ENCODE peak calls at places on chromosomes 5 and 9, in five cellular contexts. W is fibroblast of pulmonary artery, F is AG20443, J is left ventricle myocardium superior, S is HEK293T. U is an unnamed sample.

GRCh38 chr9:129071526-129072131 is 9.3 kb upstream of the DOLPP1 start:
- DNase-seq in W (no peak), F (no peak), J (no peak), S (no peak), U (no peak)

GRCh38 chr5:82728931-82729717 is 348.1 kb downstream of the TMEM167A start:
- DNase-seq in W (no peak), F (no peak), J (no peak), S (no peak), U (no peak)

GRCh38 chr9:4502444-4502843 is 12.2 kb downstream of the SLC1A1 start:
- DNase-seq in W (no peak), F (no peak), J (no peak), S (no peak), U (no peak)

GRCh38 chr5:116771466-116772151 is 197.0 kb upstream of the SEMA6A start:
- DNase-seq in W (peak), F (no peak), J (peak), S (no peak), U (peak)

GRCh38 chr5:21895766-21896165 is 957.4 kb downstream of the CDH12 start:
- DNase-seq in W (no peak), F (no peak), J (no peak), S (no peak), U (no peak)

GRCh38 chr9:131405429-131405828 is 11.5 kb downstream of the PRRC2B start:
- DNase-seq in W (peak), F (peak), J (peak), S (no peak), U (peak)

GRCh38 chr5:159133041-159133741 is 33.5 kb upstream of the EBF1 start:
- DNase-seq in W (peak), F (peak), J (no peak), S (peak), U (peak)

GRCh38 chr5:173789031-173789920 is 98.9 kb upstream of the CPEB4 start:
- DNase-seq in W (peak), F (peak), J (no peak), S (no peak), U (peak)

GRCh38 chr5:759111-759741 is 25.3 kb downstream of the ZDHHC11B start:
- DNase-seq in W (peak), F (peak), J (peak), S (no peak), U (no peak)

GRCh38 chr5:139562847-139563246 is 1.7 kb downstream of the UBE2D2 start:
- DNase-seq in W (peak), F (no peak), J (no peak), S (no peak), U (no peak)

GRCh38 chr5:97979740-97980139 is 793.7 kb upstream of the RGMB start:
- DNase-seq in W (peak), F (peak), J (peak), S (no peak), U (peak)

GRCh38 chr9:107438211-107439030 is 51.1 kb downstream of the KLF4 start:
- DNase-seq in W (no peak), F (no peak), J (no peak), S (no peak), U (no peak)

GRCh38 chr9:126093771-126094170 is 232.9 kb upstream of the MVB12B start:
- DNase-seq in W (no peak), F (no peak), J (no peak), S (peak), U (no peak)

GRCh38 chr5:60843693-60844428 is at the start of gene ELOVL7:
- DNase-seq in W (peak), F (peak), J (peak), S (peak), U (peak)